ENCODE peak calls at places on chromosomes 12 and 14, in ten cellular contexts. A is activated T-helper 1 cell treated with anti-CD3 and anti-CD28 coated beads, Interleukin-2, amount 50 U/mL, for 16 hours; H is fibroblast of lung; M is neural crest cell; O is GM13976; N is ACHN; C is stimulated activated CD8-positive, alpha-beta memory T cell treated with anti-CD3 and anti-CD28 coated beads, Interleukin-15, amount 100 ng/mL, for 24 hours; U is AG04450; F is neuronal stem cell; D is SHP77. G is an unnamed sample.
A peak's percentile ranks its signal among the peaks of the same experiment; 100 is the strongest.

GRCh38 chr12:111467092-111467861 is 61.6 kb downstream of the SH2B3 start:
- DNase-seq in A (no peak), H (no peak), M (no peak), O (no peak), N (no peak), C (no peak), U (no peak), F (no peak), D (no peak), G (no peak)

GRCh38 chr14:101435546-101435945 is 125.7 kb upstream of the DIO3 start:
- DNase-seq in A (no peak), H (no peak), M (no peak), O (no peak), N (no peak), C (no peak), U (no peak), F (no peak), D (no peak), G (no peak)

GRCh38 chr12:110778801-110779577 is 36.3 kb upstream of the PPP1CC start:
- DNase-seq in A (no peak), H (no peak), M (no peak), O (no peak), N (no peak), C (no peak), U (no peak), F (no peak), D (no peak), G (no peak)

GRCh38 chr12:131422185-131422515 is 288.7 kb upstream of the SFSWAP start:
- DNase-seq in A (no peak), H (no peak), M (no peak), O (no peak), N (no peak), C (no peak), U (no peak), F (no peak), D (no peak), G (no peak)

GRCh38 chr14:52395728-52396127 is 81.6 kb downstream of the PTGER2 start:
- DNase-seq in A (no peak), H (no peak), M (no peak), O (no peak), N (no peak), C (no peak), U (no peak), F (no peak), D (no peak), G (no peak)

GRCh38 chr14:68877993-68878575 is 85.2 kb upstream of the ZFP36L1 start:
- DNase-seq in A (no peak), H (no peak), M (no peak), O (no peak), N (no peak), C (no peak), U (no peak), F (no peak), D (no peak), G (no peak)

GRCh38 chr12:67269632-67270578 is 747 bp downstream of the CAND1 start:
- DNase-seq in A (peak; percentile 34), H (peak; percentile 30), M (peak; percentile 41), O (peak; percentile 38), N (peak; percentile 44), C (peak; percentile 34), U (no peak), F (no peak), D (peak; percentile 55), G (peak; percentile 29)

GRCh38 chr12:57420482-57420881 is 10.4 kb downstream of the R3HDM2 start:
- DNase-seq in A (no peak), H (no peak), M (no peak), O (no peak), N (no peak), C (no peak), U (no peak), F (no peak), D (no peak), G (no peak)

GRCh38 chr12:52020539-52021336 is 14.0 kb downstream of the TAMALIN start:
- DNase-seq in A (peak; percentile 44), H (peak; percentile 57), M (peak; percentile 73), O (peak; percentile 76), N (peak; percentile 77), C (no peak), U (no peak), F (no peak), D (peak; percentile 74), G (no peak)

G was measured in left ventricle myocardium inferior.